ENCODE peak calls at places on chromosomes 16 and 17, in four cellular contexts. K, M, Q and V are unnamed samples.

GRCh38 chr17:16352838-16353701 is at the start of gene CENPV:
- DNase-seq in K (peak; percentile 78), M (peak; percentile 86), Q (no peak), V (peak; percentile 72)

GRCh38 chr16:28607116-28607623 is 2.7 kb downstream of the SULT1A1 start:
- DNase-seq in K (no peak), M (no peak), Q (no peak), V (no peak)

GRCh38 chr17:36777118-36777517 is 160.2 kb upstream of the LHX1 start:
- DNase-seq in K (peak; percentile 30), M (no peak), Q (no peak), V (no peak)

GRCh38 chr17:310111-311010 is 42.2 kb downstream of the RPH3AL start:
- DNase-seq in K (no peak), M (no peak), Q (no peak), V (no peak)

GRCh38 chr16:66933776-66934137 is 445 bp downstream of the CIAO2B start:
- DNase-seq in K (no peak), M (no peak), Q (no peak), V (no peak)

GRCh38 chr17:40806131-40806530 is 6.4 kb upstream of the KRT28 start:
- DNase-seq in K (no peak), M (no peak), Q (no peak), V (no peak)

GRCh38 chr16:7839568-7839967 is 506.9 kb downstream of the RBFOX1 start:
- DNase-seq in K (no peak), M (no peak), Q (no peak), V (no peak)

GRCh38 chr16:58348986-58349385 is 43.3 kb upstream of the GINS3 start:
- DNase-seq in K (no peak), M (no peak), Q (no peak), V (no peak)

GRCh38 chr17:67577429-67577828 is 140.3 kb upstream of the NOL11 start:
- DNase-seq in K (no peak), M (no peak), Q (no peak), V (no peak)

GRCh38 chr17:67573987-67574657 is 143.6 kb upstream of the NOL11 start:
- DNase-seq in K (no peak), M (no peak), Q (no peak), V (no peak)

GRCh38 chr17:67574658-67575293 is 143.0 kb upstream of the NOL11 start:
- DNase-seq in K (no peak), M (no peak), Q (peak; percentile 80), V (no peak)

GRCh38 chr17:67576471-67576870 is 141.3 kb upstream of the NOL11 start:
- DNase-seq in K (no peak), M (no peak), Q (no peak), V (no peak)

DNA sequence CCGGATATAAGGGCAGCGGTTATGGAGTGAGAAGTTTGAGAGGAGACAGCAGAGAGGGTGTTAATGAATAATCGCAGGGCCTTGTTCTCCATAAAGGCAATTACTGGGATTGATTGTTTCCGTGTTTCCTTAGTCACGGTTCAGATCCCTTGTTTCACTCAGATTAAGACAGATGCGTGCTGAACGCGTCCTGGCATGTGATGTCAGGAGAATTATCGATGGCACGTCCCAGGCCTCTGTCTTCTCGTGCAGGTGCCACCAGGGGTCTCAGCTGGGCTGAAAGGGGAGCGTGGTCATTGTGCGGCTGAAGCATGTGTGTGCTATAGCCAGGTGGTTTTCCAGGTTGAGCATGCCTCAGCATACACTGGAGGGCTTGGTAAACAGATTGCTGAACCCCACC is 142.4 kb upstream of the NOL11 start:
- DNase-seq in K (no peak), M (no peak), Q (peak; percentile 68), V (no peak)
- TF ChIP-seq ESRRA in K (no peak), M (no peak), Q (no peak), V (no peak)

DNA sequence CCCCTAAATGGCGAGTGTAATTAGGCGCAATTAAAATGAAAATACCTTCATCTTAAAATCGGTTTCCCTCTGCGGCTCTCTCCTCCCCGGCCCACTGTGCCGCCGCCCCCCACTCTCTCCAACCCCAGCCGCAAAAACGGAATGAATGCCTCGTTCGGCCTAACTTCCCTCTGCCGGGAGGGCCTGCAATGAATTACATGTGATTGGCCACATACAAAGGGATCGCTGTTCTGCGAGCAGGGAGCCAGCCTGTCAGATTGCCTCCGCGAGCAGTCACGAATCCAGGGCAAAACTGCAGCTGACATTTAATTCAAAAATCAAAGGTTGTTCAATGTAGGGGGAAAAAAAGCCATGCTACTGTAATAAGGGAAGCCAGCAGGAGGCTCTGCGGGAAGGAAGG is 85.0 kb downstream of the TBC1D16 start:
- DNase-seq in K (no peak), M (no peak), Q (no peak), V (no peak)
- TF ChIP-seq ESRRA in K (no peak), M (no peak), Q (no peak), V (no peak)

GRCh38 chr17:79777844-79778503 is at the start of gene CBX2:
- DNase-seq in K (peak; percentile 98), M (peak; percentile 75), Q (no peak), V (peak; percentile 75)

GRCh38 chr17:79775635-79776034 is 2.3 kb upstream of the CBX2 start:
- DNase-seq in K (no peak), M (no peak), Q (no peak), V (no peak)

GRCh38 chr17:79777166-79777843 is 643 bp upstream of the CBX2 start:
- DNase-seq in K (peak; percentile 88), M (peak; percentile 78), Q (no peak), V (peak; percentile 73)

GRCh38 chr17:79774561-79774975 is 3.4 kb upstream of the CBX2 start:
- DNase-seq in K (no peak), M (no peak), Q (no peak), V (no peak)

DNA sequence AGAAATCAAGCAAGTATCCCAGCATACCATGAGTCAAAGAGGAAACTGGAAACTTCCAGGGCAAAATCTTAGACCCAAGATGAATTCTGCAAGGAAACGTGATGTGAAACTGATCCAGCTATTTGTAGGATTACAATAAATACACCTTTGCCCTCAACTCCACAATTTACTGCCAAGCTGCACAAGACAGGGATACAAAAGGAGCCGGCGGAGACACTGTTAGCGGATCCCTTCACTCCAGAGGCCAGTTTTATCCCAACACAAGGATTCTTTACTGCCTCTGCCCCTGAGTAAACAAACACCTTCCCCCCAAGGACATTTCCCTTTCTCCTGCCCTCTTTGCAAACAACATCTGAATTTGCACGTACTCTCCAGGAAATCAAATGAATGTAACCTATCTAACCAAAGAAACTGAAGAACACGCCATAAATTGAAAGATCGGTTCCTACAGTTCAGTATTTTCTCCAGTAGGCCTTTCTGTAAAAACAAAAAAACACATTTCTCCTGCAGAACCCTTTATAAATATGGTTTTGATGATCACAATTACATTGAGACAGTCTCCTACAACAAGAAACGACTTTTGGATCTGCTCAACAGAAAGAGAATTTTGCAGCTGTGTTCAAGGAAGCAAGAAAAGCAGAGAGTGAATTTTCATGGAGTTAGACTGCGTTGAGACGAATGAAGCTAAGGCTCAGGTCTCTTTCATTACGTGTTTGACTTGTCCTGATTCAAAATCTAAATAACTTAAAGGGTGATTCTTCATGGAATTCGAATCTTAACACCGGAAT is 1.4 kb upstream of the CBX2 start:
- DNase-seq in K (no peak), M (no peak), Q (no peak), V (peak; percentile 28)
- TF ChIP-seq ESRRA in K (no peak), M (no peak), Q (no peak), V (no peak)

GRCh38 chr16:50735629-50736122 is 6.2 kb upstream of the CYLD start:
- DNase-seq in K (no peak), M (no peak), Q (peak; percentile 81), V (no peak)
- TF ChIP-seq ESRRA in K (no peak), M (no peak), Q (no peak), V (no peak)

DNA sequence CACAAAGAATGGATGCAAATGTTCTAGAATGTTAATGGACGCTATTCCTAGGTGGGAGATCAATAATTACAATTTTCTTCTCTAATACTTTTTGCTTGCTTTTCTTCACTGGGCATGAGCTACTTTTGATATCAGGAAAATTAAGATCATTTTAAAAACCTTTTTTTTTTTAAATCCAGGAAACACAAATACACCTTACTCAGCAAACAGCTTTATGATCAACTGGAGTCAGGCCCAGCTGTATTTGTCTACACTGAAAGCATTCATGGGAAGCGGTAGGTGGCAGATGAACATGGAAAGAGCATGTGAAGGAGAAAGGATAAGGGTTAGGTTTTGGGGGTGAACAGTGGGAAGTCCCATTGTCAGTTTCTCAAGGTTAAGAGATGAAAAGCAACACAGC is 97.8 kb downstream of the WDR59 start:
- DNase-seq in K (no peak), M (no peak), Q (no peak), V (no peak)
- TF ChIP-seq ESRRA in K (no peak), M (no peak), Q (no peak), V (no peak)

DNA sequence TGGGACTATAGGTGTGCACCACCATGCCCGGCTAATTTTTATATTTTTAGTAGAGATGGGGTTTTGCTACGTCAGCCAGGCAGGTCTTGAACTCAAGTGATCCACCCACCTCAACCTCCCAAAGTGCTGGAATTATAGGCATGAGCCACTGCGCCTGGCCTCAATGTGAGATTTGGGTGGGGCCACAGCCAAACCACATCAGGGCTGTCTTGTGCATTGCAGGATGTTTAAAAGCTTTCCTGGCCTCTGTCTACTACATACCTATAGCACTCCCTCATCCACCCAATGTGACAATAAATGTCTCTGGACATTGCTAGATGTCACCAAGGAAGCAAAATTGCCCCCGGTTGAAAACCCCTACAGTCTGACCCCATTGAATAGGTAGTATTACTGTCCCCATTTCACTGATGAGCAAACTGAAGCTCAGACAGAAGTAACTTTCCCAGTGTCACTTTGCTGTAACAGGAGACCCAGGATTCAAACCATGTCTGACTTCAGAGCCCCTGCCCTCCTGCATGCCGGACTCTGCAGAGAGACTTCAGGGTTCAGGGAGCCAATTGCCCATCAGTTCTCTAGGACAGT is 3.6 kb upstream of the MAP3K14 start:
- DNase-seq in K (no peak), M (no peak), Q (no peak), V (no peak)
- TF ChIP-seq ESRRA in K (no peak), M (no peak), Q (no peak), V (no peak)

DNA sequence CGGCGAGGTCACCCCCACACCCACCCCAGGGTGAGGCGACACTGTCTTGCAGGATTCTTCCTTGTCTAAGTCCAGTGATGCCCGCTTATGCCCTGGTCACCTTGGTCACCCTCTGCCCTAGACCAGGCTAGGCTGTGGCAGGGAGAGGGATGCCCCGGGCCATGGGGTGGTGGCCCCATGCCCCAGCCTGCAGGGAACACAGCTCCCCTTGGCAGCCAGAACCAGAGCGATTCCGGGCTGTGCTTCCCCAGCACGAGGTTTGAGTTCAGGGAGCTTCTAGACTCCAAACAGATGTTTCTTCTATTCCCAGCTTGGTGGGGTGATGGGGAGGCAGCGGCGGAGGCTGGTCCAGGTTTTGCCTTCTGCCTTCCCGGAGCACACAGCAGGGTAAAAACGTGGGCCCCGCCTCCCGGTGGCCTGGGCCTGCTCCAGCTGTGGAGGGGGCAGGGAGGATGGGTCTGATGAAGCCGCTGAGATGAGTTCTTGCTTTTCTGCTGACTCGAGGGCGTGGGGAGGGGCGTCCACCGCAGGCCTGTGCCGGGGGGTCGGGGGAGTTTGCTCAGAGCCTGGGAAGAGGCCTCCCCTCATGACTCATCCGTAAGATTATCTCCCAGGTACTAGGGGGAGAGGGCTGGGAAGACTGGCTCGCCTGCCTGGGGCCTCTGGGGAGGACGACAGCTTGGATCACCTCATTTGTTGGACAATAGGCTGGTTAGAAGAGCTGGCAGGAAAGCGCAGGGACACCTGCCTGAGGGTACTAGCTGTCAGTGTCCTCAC is 15.4 kb downstream of the SMTNL2 start:
- DNase-seq in K (peak; percentile 34), M (peak; percentile 71), Q (no peak), V (no peak)
- TF ChIP-seq ESRRA in K (no peak), M (no peak), Q (no peak), V (no peak)

GRCh38 chr17:48026503-48027321 is 10.9 kb downstream of the COPZ2 start:
- DNase-seq in K (peak; percentile 79), M (peak; percentile 95), Q (peak; percentile 34), V (peak; percentile 90)
- TF ChIP-seq ESRRA in K (no peak), M (no peak), Q (no peak), V (no peak)